ENCODE peak calls at places on chromosome 13, in ten cellular contexts. M is mucosa of descending colon; Q is HTR-8/SVneo; W is stimulated activated CD8-positive, alpha-beta memory T cell treated with anti-CD3 and anti-CD28 coated beads, Interleukin-15, amount 100 ng/mL, for 1 hour; V is NCI-H1105; G is AML-193; D is endothelial cell; H is activated T-cell treated with anti-CD3 and anti-CD28 coated beads, Interleukin-2, amount 50 U/mL, for 72 hours; A is naive thymus-derived CD4-positive, alpha-beta T cell; N is sciatic nerve. K is an unnamed sample.
A peak's percentile ranks its signal among the peaks of the same experiment; 100 is the strongest.

GRCh38 chr13:97000295-97000925 is 6.1 kb upstream of the OXGR1 start:
- DNase-seq in V (no peak), N (no peak), H (no peak), A (no peak), G (no peak), Q (no peak), W (no peak), D (no peak), M (no peak), K (no peak)

GRCh38 chr13:42752731-42753130 is 28.7 kb upstream of the FAM216B start:
- DNase-seq in H (no peak), N (no peak), G (no peak), W (no peak), A (no peak), Q (no peak), V (no peak), M (no peak), D (no peak), K (no peak)

GRCh38 chr13:113417836-113418721 is 35.2 kb downstream of the ADPRHL1 start:
- DNase-seq in M (no peak), V (no peak), N (no peak), W (no peak), G (no peak), Q (no peak), D (no peak), A (no peak), H (no peak), K (peak; percentile 35)

GRCh38 chr13:50884270-50884669 is 25.3 kb upstream of the RNASEH2B start:
- DNase-seq in N (no peak), W (no peak), M (no peak), G (peak; percentile 27), D (no peak), H (no peak), Q (no peak), V (no peak), A (no peak), K (peak; percentile 13)

GRCh38 chr13:27281420-27281819 is 10.8 kb downstream of the RASL11A start:
- DNase-seq in N (no peak), Q (no peak), V (no peak), G (peak; percentile 20), W (no peak), A (no peak), D (no peak), H (no peak), M (no peak), K (no peak)

GRCh38 chr13:55069746-55070145 is 2041.1 kb downstream of the OLFM4 start:
- DNase-seq in D (no peak), H (no peak), Q (no peak), W (no peak), V (no peak), N (no peak), M (no peak), A (no peak), G (no peak), K (no peak)

GRCh38 chr13:110911880-110912279 is 3.0 kb downstream of the ANKRD10 start:
- DNase-seq in W (no peak), H (no peak), V (no peak), A (no peak), D (no peak), N (no peak), G (no peak), Q (no peak), M (no peak), K (no peak)

GRCh38 chr13:112891477-112892401 is 77.3 kb upstream of the MCF2L start:
- DNase-seq in H (no peak), G (no peak), A (no peak), M (peak; percentile 53), W (no peak), V (no peak), D (no peak), N (no peak), Q (no peak), K (no peak)

GRCh38 chr13:60363288-60363687 is 33.7 kb upstream of the TDRD3 start:
- DNase-seq in W (no peak), D (no peak), N (no peak), Q (no peak), A (no peak), G (no peak), H (no peak), M (no peak), V (no peak), K (no peak)

GRCh38 chr13:101690871-101691270 is 238.4 kb downstream of the ITGBL1 start:
- DNase-seq in D (no peak), H (no peak), V (no peak), A (no peak), Q (no peak), G (no peak), W (no peak), N (no peak), M (no peak), K (no peak)

K was measured in MV-4-11.